ENCODE peak calls at places on chromosomes 1 and 21, in seven cellular contexts. Y, A, I, T, G, O and W are unnamed samples.

GRCh38 chr1:185016880-185017279 is 28.5 kb upstream of the RNF2 start:
- DNase-seq in G (no peak), T (no peak), O (no peak), Y (no peak), I (no peak), A (no peak), W (no peak)

GRCh38 chr1:41627491-41628280 is 143.2 kb upstream of the EDN2 start:
- DNase-seq in T (no peak), A (no peak), Y (no peak), O (no peak), I (no peak), G (peak; percentile 29), W (no peak)

GRCh38 chr1:21851430-21852250 is 39.6 kb downstream of the LDLRAD2 start:
- DNase-seq in A (no peak), Y (no peak), G (no peak), I (no peak), T (no peak), O (no peak), W (no peak)

GRCh38 chr1:63363014-63363413 is 4.4 kb upstream of the ALG6 start:
- DNase-seq in G (no peak), A (no peak), O (no peak), I (no peak), Y (no peak), T (no peak), W (no peak)

GRCh38 chr21:27761623-27762022 is 794.7 kb upstream of the ADAMTS5 start:
- DNase-seq in I (no peak), Y (no peak), A (no peak), T (no peak), G (no peak), O (no peak), W (no peak)

GRCh38 chr1:19605884-19606442 is 38.1 kb upstream of the NBL1 start:
- DNase-seq in I (no peak), T (no peak), G (no peak), A (no peak), O (no peak), Y (no peak), W (no peak)

GRCh38 chr1:29453502-29454240 is 217.3 kb downstream of the PTPRU start:
- DNase-seq in A (peak; percentile 41), G (peak; percentile 85), T (no peak), I (no peak), Y (peak; percentile 70), O (peak; percentile 70), W (no peak)

GRCh38 chr1:225766967-225767413 is 10.6 kb upstream of the SRP9 start:
- DNase-seq in A (peak; percentile 83), I (no peak), Y (no peak), G (no peak), O (peak; percentile 56), T (no peak), W (no peak)

GRCh38 chr1:8562881-8563865 is 245.3 kb downstream of the SLC45A1 start:
- DNase-seq in I (no peak), G (peak; percentile 65), T (no peak), A (no peak), O (peak; percentile 79), Y (no peak), W (no peak)

GRCh38 chr21:37357691-37358090 is 8.9 kb upstream of the DYRK1A start:
- DNase-seq in G (no peak), A (no peak), O (no peak), Y (no peak), I (no peak), T (no peak), W (no peak)

GRCh38 chr1:116494745-116495144 is 76.1 kb downstream of the CD58 start:
- DNase-seq in A (no peak), O (peak; percentile 58), I (no peak), G (no peak), T (no peak), Y (no peak), W (no peak)

GRCh38 chr1:116556289-116557006 is 14.4 kb downstream of the CD58 start:
- DNase-seq in T (no peak), O (no peak), Y (peak; percentile 92), G (no peak), I (peak; percentile 71), A (no peak), W (peak; percentile 57)

GRCh38 chr1:56516539-56517252 is 62.7 kb downstream of the PLPP3 start:
- DNase-seq in O (no peak), T (no peak), I (no peak), A (no peak), G (peak; percentile 68), Y (peak; percentile 71), W (no peak)

GRCh38 chr1:99133759-99134158 is 129.1 kb upstream of the PLPPR5 start:
- DNase-seq in T (no peak), G (no peak), A (no peak), O (no peak), Y (no peak), I (no peak), W (no peak)

DNA sequence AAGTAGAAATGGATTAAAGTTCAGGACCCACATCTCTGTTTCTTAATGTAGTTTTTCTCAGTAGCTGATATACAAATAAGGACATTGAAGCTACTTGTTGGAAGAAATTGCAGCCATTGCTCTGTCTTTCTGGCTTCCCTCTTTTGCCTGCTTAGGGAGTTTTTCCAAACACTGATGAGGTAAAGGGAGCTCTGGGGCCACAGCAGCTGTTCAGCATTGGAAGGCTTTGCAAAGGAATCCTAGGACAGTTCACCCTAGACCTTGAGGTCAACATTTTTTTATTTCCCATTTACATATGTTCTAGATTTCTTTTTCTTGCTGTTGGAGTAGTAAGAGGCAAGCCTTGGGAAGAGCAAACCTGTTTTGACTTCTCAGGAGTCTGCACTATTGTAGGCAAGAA is 126.9 kb upstream of the PLPPR5 start:
- DNase-seq in A (no peak), I (no peak), T (no peak), O (no peak), Y (no peak), G (no peak), W (no peak)
- H3K4me1 ChIP-seq in A (no peaks in the 10 kb centered on the region), I (no peaks in the 10 kb centered on the region), T (no peaks in the 10 kb centered on the region), O (no peaks in the 10 kb centered on the region), Y (no peaks in the 10 kb centered on the region), G (no peaks in the 10 kb centered on the region), W (no peaks in the 10 kb centered on the region)

GRCh38 chr1:95716550-95716949 is 482.5 kb downstream of the RWDD3 start:
- DNase-seq in Y (no peak), G (no peak), A (no peak), O (no peak), I (no peak), T (no peak), W (no peak)
- H3K4me3 ChIP-seq in Y (no peak overlapping the region), G (no peak overlapping the region), A (no peak overlapping the region), O (no peak overlapping the region), I (no peak overlapping the region), T (no peak overlapping the region), W (no peak overlapping the region)

DNA sequence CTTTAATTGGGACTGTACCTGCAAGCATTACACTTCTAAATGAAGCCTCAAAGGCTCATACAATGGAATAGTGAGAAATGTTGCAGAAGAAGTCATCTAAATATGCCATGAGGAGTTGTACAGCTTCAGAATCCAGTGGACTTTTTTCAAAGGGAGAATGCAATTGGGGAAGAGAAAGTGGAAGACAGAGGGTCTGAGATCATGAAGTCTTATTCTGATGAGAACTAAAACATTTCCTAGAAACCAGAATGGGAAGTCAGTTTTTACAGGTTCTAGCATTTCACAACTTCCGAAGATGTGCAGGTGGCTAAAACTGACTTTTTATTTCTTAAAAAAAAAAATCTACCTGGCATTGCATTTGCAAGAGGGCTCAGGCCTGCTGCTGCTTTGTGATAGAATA is 424.4 kb upstream of the RUNX1 start:
- DNase-seq in T (no peak), G (no peak), A (no peak), Y (no peak), I (no peak), O (no peak), W (no peak)
- H3K27ac ChIP-seq in T (no peak overlapping the region), G (no peak overlapping the region), A (no peak overlapping the region), Y (no peak overlapping the region), I (no peak overlapping the region), O (no peak overlapping the region), W (no peak overlapping the region)

GRCh38 chr1:150613061-150613920 is 16.1 kb downstream of the ENSA start:
- DNase-seq in O (peak; percentile 79), I (no peak), G (no peak), T (no peak), A (no peak), Y (peak; percentile 88), W (no peak)

GRCh38 chr1:150619576-150620509 is 9.6 kb downstream of the ENSA start:
- DNase-seq in O (no peak), T (no peak), I (no peak), G (no peak), A (no peak), Y (no peak), W (no peak)

GRCh38 chr1:150610576-150610975 is 18.8 kb downstream of the ENSA start:
- DNase-seq in I (no peak), O (no peak), A (no peak), G (peak; percentile 29), Y (no peak), T (no peak), W (no peak)

GRCh38 chr1:150612014-150612345 is 17.4 kb downstream of the ENSA start:
- DNase-seq in Y (no peak), O (no peak), T (no peak), G (no peak), A (no peak), I (no peak), W (no peak)

DNA sequence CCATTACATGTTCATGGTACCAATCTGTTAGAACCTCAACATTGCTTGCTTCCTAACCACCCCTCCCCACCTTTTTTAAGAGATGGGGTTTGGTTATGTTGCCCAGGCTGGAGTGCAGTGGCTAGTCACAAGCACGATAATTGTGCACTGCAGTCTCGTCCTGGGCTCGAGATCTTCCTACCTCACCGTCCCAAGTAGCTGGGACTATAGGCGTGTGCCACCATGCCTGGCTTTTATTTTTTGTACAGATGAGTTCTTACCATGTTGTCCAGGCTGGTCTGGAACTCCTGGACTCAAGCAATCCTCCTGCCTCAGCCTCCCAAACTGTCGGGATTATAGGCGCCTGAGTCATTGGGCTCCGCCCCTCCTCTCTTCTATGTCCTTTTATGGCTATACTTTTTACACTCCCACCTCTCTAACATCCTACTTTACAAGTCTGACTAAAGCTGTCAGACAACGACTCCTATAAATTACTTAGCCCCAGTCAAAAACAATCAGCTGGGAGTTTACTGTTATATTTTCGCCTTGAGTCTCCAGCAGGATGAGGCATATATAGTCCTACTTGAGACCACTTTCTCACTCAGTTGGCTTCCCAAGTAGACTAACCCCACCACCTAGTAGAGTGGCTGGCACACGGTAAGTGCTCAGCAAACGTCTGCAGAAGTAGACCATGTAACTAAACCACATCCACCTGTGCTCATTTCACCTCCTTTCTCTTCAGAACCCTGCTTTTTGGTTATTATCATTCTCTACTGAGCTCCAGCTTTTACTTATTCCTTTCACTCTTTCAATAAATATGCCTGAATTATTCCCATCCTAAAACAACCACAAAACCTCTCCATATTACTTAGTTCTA is 13.8 kb downstream of the ENSA start:
- DNase-seq in T (no peak), G (no peak), O (no peak), A (no peak), I (no peak), Y (no peak), W (no peak)
- H3K4me1 ChIP-seq in T (peaks cover 6% of the 10 kb centered on the region), G (peaks cover 4% of the 10 kb centered on the region), O (peaks cover 73% of the 10 kb centered on the region), A (peaks cover 13% of the 10 kb centered on the region), I (peaks cover 70% of the 10 kb centered on the region), Y (peaks cover 61% of the 10 kb centered on the region), W (peaks cover 66% of the 10 kb centered on the region)